ENCODE peak calls at places on chromosomes 12 and 14, in six cellular contexts. O, V, Q, N, C and M are unnamed samples.

GRCh38 chr14:90398315-90398811 is 1.5 kb downstream of the CALM1 start:
- DNase-seq in Q (no peak), V (peak; percentile 83), C (no peak), N (peak; percentile 92), O (peak; percentile 62), M (no peak)

GRCh38 chr14:56152221-56152620 is 34.0 kb downstream of the PELI2 start:
- DNase-seq in V (no peak), C (no peak), O (no peak), Q (no peak), N (no peak), M (no peak)

GRCh38 chr12:118429703-118430383 is 53.5 kb downstream of the SUDS3 start:
- DNase-seq in V (no peak), Q (no peak), O (no peak), C (no peak), N (no peak), M (no peak)

GRCh38 chr14:94562941-94563883 is 2.0 kb downstream of the SERPINA4 start:
- DNase-seq in Q (no peak), N (peak; percentile 57), C (no peak), V (no peak), O (no peak), M (peak; percentile 11)

GRCh38 chr12:6056406-6057211 is 67.9 kb downstream of the VWF start:
- DNase-seq in O (peak; percentile 45), C (no peak), N (no peak), V (no peak), Q (no peak), M (no peak)

GRCh38 chr14:56449670-56450213 is 129.9 kb upstream of the TMEM260 start:
- DNase-seq in N (no peak), C (no peak), Q (no peak), O (no peak), V (no peak), M (no peak)

GRCh38 chr12:91225316-91225715 is 42.7 kb upstream of the DCN start:
- DNase-seq in C (no peak), N (no peak), O (no peak), V (no peak), Q (peak; percentile 70), M (no peak)

GRCh38 chr12:2520722-2521246 is 274.0 kb upstream of the FKBP4 start:
- DNase-seq in Q (no peak), V (no peak), N (no peak), C (no peak), O (no peak), M (no peak)

GRCh38 chr14:77593501-77593911 is 22.9 kb downstream of the SPTLC2 start:
- DNase-seq in N (no peak), C (no peak), V (no peak), Q (no peak), O (no peak), M (no peak)

GRCh38 chr14:74572829-74573360 is 39.1 kb downstream of the LTBP2 start:
- DNase-seq in N (no peak), O (no peak), Q (no peak), V (no peak), C (no peak), M (no peak)

GRCh38 chr14:37172024-37172869 is at the start of gene SLC25A21:
- DNase-seq in V (peak; percentile 66), N (peak; percentile 93), C (peak; percentile 45), O (no peak), Q (peak; percentile 81), M (no peak)

GRCh38 chr14:64734990-64735389 is 30.8 kb downstream of the PLEKHG3 start:
- DNase-seq in N (no peak), Q (no peak), O (no peak), V (no peak), C (no peak), M (no peak)

GRCh38 chr12:126040307-126040706 is 975.1 kb downstream of the AACS start:
- DNase-seq in C (no peak), O (no peak), N (no peak), V (no peak), Q (no peak), M (no peak)

GRCh38 chr12:47094804-47095203 is 15.0 kb upstream of the AMIGO2 start:
- DNase-seq in Q (no peak), C (no peak), V (no peak), O (no peak), N (no peak), M (no peak)

GRCh38 chr12:14650791-14651190 is 45.6 kb downstream of the GUCY2C start:
- DNase-seq in Q (peak; percentile 48), N (no peak), O (no peak), C (no peak), V (no peak), M (no peak)

GRCh38 chr12:120337730-120338129 is 10.2 kb upstream of the PLA2G1B start:
- DNase-seq in Q (no peak), C (no peak), O (no peak), N (no peak), V (no peak), M (no peak)

GRCh38 chr12:32000373-32001005 is 41.3 kb downstream of the RESF1 start:
- DNase-seq in Q (no peak), C (no peak), V (no peak), O (no peak), N (no peak), M (no peak)

GRCh38 chr12:113184098-113184899 is 979 bp downstream of the DDX54 start:
- DNase-seq in N (no peak), O (no peak), V (peak; percentile 78), C (no peak), Q (no peak), M (peak; percentile 37)

GRCh38 chr14:34843011-34843554 is 32.1 kb downstream of the BAZ1A start:
- DNase-seq in C (peak; percentile 29), V (no peak), Q (peak; percentile 84), O (no peak), N (no peak), M (no peak)

GRCh38 chr14:78747809-78748208 is 577.6 kb downstream of the NRXN3 start:
- DNase-seq in V (no peak), Q (no peak), O (no peak), N (no peak), C (no peak), M (no peak)

GRCh38 chr12:109513977-109514376 is 36.5 kb downstream of the UBE3B start:
- DNase-seq in C (no peak), V (no peak), N (no peak), Q (no peak), O (no peak), M (no peak)

GRCh38 chr14:101187816-101188570 is 284.5 kb upstream of the RTL1 start:
- DNase-seq in C (no peak), V (no peak), O (no peak), N (peak; percentile 53), Q (no peak), M (no peak)

GRCh38 chr12:56947633-56948535 is 9.5 kb downstream of the RDH16 start:
- DNase-seq in Q (peak; percentile 8), V (no peak), N (no peak), C (no peak), O (no peak), M (no peak)

DNA sequence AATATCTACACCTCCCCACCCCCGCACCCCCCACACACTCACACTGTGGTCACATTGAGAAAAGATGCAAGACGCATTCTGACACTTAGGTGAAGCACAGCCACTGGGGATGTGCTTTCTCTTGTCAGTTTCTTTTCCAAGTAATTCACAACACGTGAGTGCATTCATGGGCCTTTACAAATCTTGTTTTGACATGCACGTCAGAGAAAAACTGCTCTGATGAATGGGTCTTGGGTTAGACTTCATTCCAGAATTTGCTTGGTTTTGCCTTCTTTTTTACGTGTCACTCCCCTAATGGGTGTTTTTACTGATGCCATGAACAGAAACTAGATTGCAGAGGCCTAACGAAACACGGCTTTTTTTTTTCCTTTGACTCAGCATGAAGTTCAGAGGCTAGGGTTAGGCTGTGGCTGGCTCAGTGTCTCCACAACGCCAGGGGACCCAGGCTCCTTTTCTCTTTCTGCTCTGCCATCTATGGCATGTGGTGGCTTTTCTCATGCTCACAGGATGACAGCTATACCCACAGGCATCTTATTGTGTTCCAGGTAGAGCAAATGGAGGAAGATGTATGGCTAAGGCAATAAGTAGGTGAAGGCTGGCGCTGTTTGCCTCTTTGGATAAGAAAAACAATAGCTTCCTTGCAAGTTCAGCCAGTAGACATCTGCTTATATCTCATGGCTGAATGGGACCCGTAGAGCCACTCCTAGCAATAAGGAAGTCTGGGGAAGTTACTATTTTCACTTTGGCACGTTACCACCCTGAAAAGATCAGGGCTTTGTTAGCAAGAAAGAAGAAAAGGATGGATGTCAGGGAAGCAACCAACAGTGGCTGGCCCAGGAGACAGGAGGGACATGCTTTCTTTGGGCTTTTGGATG is 253.3 kb downstream of the SLC15A4 start:
- DNase-seq in V (no peak), N (no peak), Q (no peak), O (no peak), C (no peak), M (no peak)
- TF ChIP-seq CTCF in V (no peak), N (no peak), Q (no peak), O (no peak), C (no peak), M (no peak)

GRCh38 chr12:79935021-79935623 is at the start of gene PPP1R12A:
- DNase-seq in C (peak; percentile 95), O (peak; percentile 93), V (peak; percentile 97), N (peak; percentile 99), Q (peak; percentile 96), M (peak; percentile 79)
- TF ChIP-seq CTCF in C (peak; percentile 5), O (peak; percentile 15), V (no peak), N (no peak), Q (peak; percentile 28), M (no peak)

GRCh38 chr12:20122274-20122673 is 246.1 kb upstream of the PDE3A start:
- DNase-seq in O (no peak), V (no peak), N (no peak), C (no peak), Q (no peak), M (no peak)
- TF ChIP-seq CTCF in O (no peak), V (no peak), N (no peak), C (no peak), Q (no peak), M (no peak)

GRCh38 chr12:122947352-122947792 is 18.9 kb downstream of the ABCB9 start:
- DNase-seq in O (no peak), C (no peak), N (peak; percentile 93), V (peak; percentile 87), Q (no peak), M (no peak)
- TF ChIP-seq CTCF in O (no peak), C (peak; percentile 15), N (no peak), V (no peak), Q (no peak), M (no peak)

DNA sequence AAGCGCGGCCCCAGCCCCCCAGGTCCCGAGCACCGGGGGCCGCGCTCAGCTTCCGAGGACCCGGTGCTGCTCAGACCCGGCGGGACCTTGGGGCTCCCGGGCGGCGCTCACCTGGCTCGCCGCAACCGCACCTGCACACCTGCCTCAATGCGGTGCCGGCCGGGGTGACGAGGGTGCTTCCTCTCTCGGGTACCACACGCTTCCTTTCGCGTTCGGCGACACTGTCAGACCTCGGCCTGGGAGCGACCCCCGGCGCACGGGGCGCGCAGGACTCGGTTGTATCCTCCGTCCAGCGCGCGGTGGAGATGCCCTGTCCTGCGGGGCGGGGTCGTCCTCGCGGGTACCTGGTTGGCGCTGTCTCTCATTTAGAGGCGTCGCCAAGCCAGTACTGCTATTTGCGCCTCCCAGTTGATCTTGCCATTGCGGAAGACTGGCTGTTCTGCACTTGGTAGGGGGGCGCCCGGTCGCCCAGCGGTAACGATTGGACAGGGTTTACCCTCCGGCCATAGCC is 718 bp downstream of the PACS2 start:
- DNase-seq in N (peak; percentile 92), V (no peak), O (peak; percentile 63), Q (peak; percentile 36), C (no peak), M (no peak)
- TF ChIP-seq CTCF in N (no peak), V (no peak), O (no peak), Q (no peak), C (no peak), M (no peak)